ENCODE peak calls at places on chromosomes 2 and 18, in nine cellular contexts. V is HT1080; Q is iris pigment epithelial cell; A is WTC11; T is HFFc6; N is HuH-7.5; W is stimulated activated CD8-positive, alpha-beta memory T cell treated with anti-CD3 and anti-CD28 coated beads, Interleukin-15, amount 100 ng/mL, for 1 hour; E is aorta; G is NCI-H774. L is an unnamed sample.

GRCh38 chr2:179614121-179614520 is 247.3 kb downstream of the ZNF385B start:
- DNase-seq in N (no peak), E (no peak), G (no peak), V (no peak), A (no peak), W (no peak), T (peak), Q (peak), L (no peak)

GRCh38 chr2:74003494-74004211 is 18.9 kb downstream of the TET3 start:
- DNase-seq in E (no peak), W (no peak), Q (peak), V (peak), A (no peak), G (no peak), N (no peak), T (peak), L (no peak)

GRCh38 chr2:101710690-101711318 is 13.3 kb downstream of the MAP4K4 start:
- DNase-seq in E (no peak), T (peak), G (no peak), W (no peak), N (no peak), A (no peak), Q (peak), V (no peak), L (no peak)

GRCh38 chr2:9554841-9555337 is 741 bp downstream of the ADAM17 start:
- DNase-seq in G (no peak), A (no peak), Q (peak), N (no peak), T (peak), V (peak), E (no peak), W (no peak), L (no peak)

GRCh38 chr2:234099266-234099665 is 48.8 kb downstream of the SPP2 start:
- DNase-seq in N (no peak), W (no peak), A (no peak), Q (no peak), T (no peak), E (no peak), G (no peak), V (no peak), L (no peak)

GRCh38 chr2:11998626-11999378 is 252.4 kb downstream of the LPIN1 start:
- DNase-seq in E (no peak), G (no peak), Q (peak), A (no peak), W (no peak), T (no peak), V (peak), N (no peak), L (no peak)

GRCh38 chr18:23882616-23883276 is 131.8 kb upstream of the TTC39C start:
- DNase-seq in Q (no peak), W (no peak), V (no peak), A (no peak), G (no peak), N (no peak), E (no peak), T (no peak), L (no peak)

GRCh38 chr2:200454839-200455801 is 54.7 kb downstream of the KCTD18 start:
- DNase-seq in Q (peak), N (no peak), G (no peak), A (no peak), T (peak), W (no peak), V (peak), E (no peak), L (no peak)

GRCh38 chr2:77156599-77156998 is 365.6 kb downstream of the LRRTM4 start:
- DNase-seq in N (no peak), W (no peak), A (no peak), T (no peak), Q (no peak), V (no peak), G (no peak), E (no peak), L (no peak)

GRCh38 chr18:34726286-34727004 is 16.3 kb downstream of the DTNA start:
- DNase-seq in N (no peak), A (no peak), E (no peak), T (no peak), W (no peak), Q (no peak), V (no peak), G (no peak), L (no peak)

GRCh38 chr2:104758199-104758620 is 95.7 kb upstream of the POU3F3 start:
- DNase-seq in N (no peak), T (no peak), E (no peak), G (peak), Q (peak), V (peak), W (no peak), A (peak), L (no peak)

GRCh38 chr2:27065128-27065527 is 6.3 kb downstream of the OST4 start:
- DNase-seq in T (no peak), Q (no peak), W (no peak), E (no peak), V (no peak), A (no peak), G (no peak), N (no peak), L (no peak)

GRCh38 chr2:55225481-55226020 is 6.5 kb downstream of the CLHC1 start:
- DNase-seq in Q (peak), T (no peak), A (peak), G (no peak), N (no peak), V (no peak), W (no peak), E (no peak), L (no peak)

GRCh38 chr2:158990397-158991209 is 22.2 kb downstream of the TANC1 start:
- DNase-seq in A (no peak), N (no peak), T (peak), W (no peak), E (no peak), V (peak), G (no peak), Q (peak), L (no peak)

GRCh38 chr2:23480991-23481797 is 96.2 kb downstream of the KLHL29 start:
- DNase-seq in Q (peak), G (no peak), W (no peak), N (peak), E (peak), V (peak), A (peak), T (peak), L (no peak)

L was measured in central memory CD8-positive, alpha-beta T cell.